ENCODE peak calls at places on chromosomes 16 and 17, in ten cellular contexts. E is neural progenitor cell; C is fibroblast of lung; Q is transverse colon; J is HepG2; S is cardiac muscle cell; Y is CD4-positive, alpha-beta memory T cell; M is heart right ventricle; L is upper lobe of left lung; I is heart left ventricle. B is an unnamed sample.
A peak's percentile ranks its signal among the peaks of the same experiment; 100 is the strongest.

GRCh38 chr17:21460358-21460757 is 84.2 kb downstream of the KCNJ12 start:
- DNase-seq in E (no peak), C (peak; percentile 93), Q (no peak), J (no peak), S (no peak), Y (no peak), M (no peak), L (no peak), I (no peak), B (no peak)

GRCh38 chr16:64165368-64165767 is 956.5 kb downstream of the CDH11 start:
- DNase-seq in E (no peak), C (no peak), Q (no peak), J (no peak), S (no peak), Y (no peak), M (no peak), L (no peak), I (no peak), B (no peak)

GRCh38 chr16:85126731-85127662 is 14.7 kb upstream of the CIBAR2 start:
- DNase-seq in E (peak; percentile 69), C (peak; percentile 68), Q (no peak), J (no peak), S (peak; percentile 42), Y (no peak), M (no peak), L (peak; percentile 69), I (no peak), B (peak; percentile 50)

GRCh38 chr17:66714046-66715023 is 120.6 kb upstream of the CACNG5 start:
- DNase-seq in E (no peak), C (no peak), Q (no peak), J (no peak), S (no peak), Y (no peak), M (no peak), L (no peak), I (no peak), B (no peak)

GRCh38 chr16:66618588-66618987 is 14.1 kb downstream of the CMTM3 start:
- DNase-seq in E (no peak), C (peak; percentile 94), Q (no peak), J (no peak), S (no peak), Y (no peak), M (no peak), L (no peak), I (no peak), B (no peak)

GRCh38 chr16:77499373-77500285 is 64.8 kb upstream of the ADAMTS18 start:
- DNase-seq in E (no peak), C (peak; percentile 43), Q (peak; percentile 8), J (no peak), S (no peak), Y (no peak), M (peak; percentile 17), L (no peak), I (no peak), B (no peak)

GRCh38 chr17:29766796-29767327 is 144.2 kb upstream of the CORO6 start:
- DNase-seq in E (no peak), C (peak; percentile 47), Q (no peak), J (no peak), S (no peak), Y (no peak), M (no peak), L (no peak), I (no peak), B (no peak)

GRCh38 chr16:68187505-68187904 is 48.4 kb downstream of the ESRP2 start:
- DNase-seq in E (no peak), C (no peak), Q (no peak), J (no peak), S (no peak), Y (no peak), M (no peak), L (no peak), I (no peak), B (no peak)

GRCh38 chr16:68784721-68785120 is 47.6 kb downstream of the CDH1 start:
- DNase-seq in E (no peak), C (no peak), Q (no peak), J (no peak), S (no peak), Y (no peak), M (no peak), L (no peak), I (no peak), B (no peak)

GRCh38 chr16:20774703-20775362 is 11.0 kb downstream of the ACSM3 start:
- DNase-seq in E (peak; percentile 76), C (peak; percentile 49), Q (peak; percentile 68), J (peak; percentile 67), S (peak; percentile 79), Y (peak; percentile 36), M (peak; percentile 45), L (no peak), I (peak; percentile 64), B (peak; percentile 79)

GRCh38 chr16:19868421-19868820 is 16.2 kb downstream of the GPRC5B start:
- DNase-seq in E (no peak), C (no peak), Q (no peak), J (no peak), S (no peak), Y (no peak), M (no peak), L (no peak), I (no peak), B (no peak)

GRCh38 chr16:73080931-73081330 is 33.0 kb upstream of the ZFHX3 start:
- DNase-seq in E (no peak), C (no peak), Q (no peak), J (no peak), S (no peak), Y (no peak), M (no peak), L (no peak), I (no peak), B (no peak)

GRCh38 chr16:68146583-68146982 is 61.4 kb downstream of the NFATC3 start:
- DNase-seq in E (no peak), C (peak; percentile 67), Q (no peak), J (peak; percentile 50), S (peak; percentile 59), Y (no peak), M (no peak), L (no peak), I (no peak), B (peak; percentile 25)

GRCh38 chr17:2025220-2025621 is at the start of gene RTN4RL1:
- DNase-seq in E (peak; percentile 81), C (peak; percentile 68), Q (peak; percentile 71), J (no peak), S (peak; percentile 92), Y (peak; percentile 78), M (peak; percentile 76), L (peak; percentile 92), I (peak; percentile 81), B (peak; percentile 38)
- H3K4me3 ChIP-seq in E (peak within 1 kb of the TSS; percentile 62), C (peak within 1 kb of the TSS; percentile 37), Q (peak within 1 kb of the TSS; percentile 60), J (peak within 1 kb of the TSS; percentile 67), S (peak within 1 kb of the TSS; percentile 81), Y (peak within 1 kb of the TSS; percentile 29), M (peak within 1 kb of the TSS; percentile 63), L (peak within 1 kb of the TSS; percentile 51), I (peak within 1 kb of the TSS; percentile 57), B (peak within 1 kb of the TSS; percentile 55)

GRCh38 chr17:82175166-82175565 is 37.5 kb downstream of the CCDC57 start:
- DNase-seq in E (no peak), C (no peak), Q (no peak), J (no peak), S (no peak), Y (no peak), M (no peak), L (no peak), I (no peak), B (no peak)

GRCh38 chr17:82177276-82177675 is 35.4 kb downstream of the CCDC57 start:
- DNase-seq in E (no peak), C (no peak), Q (no peak), J (no peak), S (no peak), Y (no peak), M (no peak), L (no peak), I (no peak), B (no peak)

GRCh38 chr17:82177761-82178498 is 34.7 kb downstream of the CCDC57 start:
- DNase-seq in E (no peak), C (no peak), Q (no peak), J (no peak), S (no peak), Y (no peak), M (no peak), L (no peak), I (no peak), B (no peak)

GRCh38 chr17:82173351-82174041 is 39.1 kb downstream of the CCDC57 start:
- DNase-seq in E (peak; percentile 58), C (no peak), Q (no peak), J (no peak), S (peak; percentile 23), Y (no peak), M (no peak), L (no peak), I (no peak), B (no peak)

GRCh38 chr17:82175951-82176350 is 36.7 kb downstream of the CCDC57 start:
- DNase-seq in E (no peak), C (no peak), Q (no peak), J (peak; percentile 18), S (no peak), Y (no peak), M (no peak), L (no peak), I (no peak), B (no peak)
- H3K27me3 ChIP-seq in E (peaks cover 61% of the 10 kb centered on the region), C (no peaks in the 10 kb centered on the region), Q (no peaks in the 10 kb centered on the region), J (no peaks in the 10 kb centered on the region), S (no peaks in the 10 kb centered on the region), Y (no peaks in the 10 kb centered on the region), M (no peaks in the 10 kb centered on the region), L (no peaks in the 10 kb centered on the region), I (no peaks in the 10 kb centered on the region), B (no peaks in the 10 kb centered on the region)

GRCh38 chr17:74101527-74101926 is 102.0 kb upstream of the RPL38 start:
- DNase-seq in E (no peak), C (no peak), Q (no peak), J (no peak), S (no peak), Y (no peak), M (no peak), L (no peak), I (no peak), B (no peak)

GRCh38 chr17:74108126-74108705 is 95.3 kb upstream of the RPL38 start:
- DNase-seq in E (no peak), C (no peak), Q (no peak), J (no peak), S (no peak), Y (no peak), M (no peak), L (no peak), I (no peak), B (no peak)

GRCh38 chr17:74104921-74105320 is 98.6 kb upstream of the RPL38 start:
- DNase-seq in E (no peak), C (no peak), Q (no peak), J (no peak), S (no peak), Y (no peak), M (no peak), L (no peak), I (no peak), B (no peak)

GRCh38 chr17:74110467-74110866 is 93.0 kb upstream of the RPL38 start:
- DNase-seq in E (peak; percentile 53), C (no peak), Q (no peak), J (peak; percentile 18), S (peak; percentile 19), Y (no peak), M (no peak), L (no peak), I (no peak), B (no peak)

GRCh38 chr17:74107107-74107506 is 96.4 kb upstream of the RPL38 start:
- DNase-seq in E (no peak), C (no peak), Q (no peak), J (no peak), S (no peak), Y (no peak), M (no peak), L (no peak), I (no peak), B (no peak)
- H3K9me3 ChIP-seq in E (no peaks in the 10 kb centered on the region), C (no peaks in the 10 kb centered on the region), Q (no peaks in the 10 kb centered on the region), J (no peaks in the 10 kb centered on the region), S (no peaks in the 10 kb centered on the region), Y (no peaks in the 10 kb centered on the region), M (no peaks in the 10 kb centered on the region), L (no peaks in the 10 kb centered on the region), I (no peaks in the 10 kb centered on the region), B (no peaks in the 10 kb centered on the region)

GRCh38 chr17:63295839-63296590 is 150.1 kb downstream of the CYB561 start:
- DNase-seq in E (no peak), C (no peak), Q (no peak), J (no peak), S (no peak), Y (no peak), M (no peak), L (no peak), I (no peak), B (no peak)
- H3K4me3 ChIP-seq in E (no peak overlapping the region), C (no peak overlapping the region), Q (no peak overlapping the region), J (no peak overlapping the region), S (no peak overlapping the region), Y (no peak overlapping the region), M (no peak overlapping the region), L (no peak overlapping the region), I (no peak overlapping the region), B (no peak overlapping the region)